ENCODE peak calls at places on chromosome 14, in four cellular contexts. One of them, this sample, is unnamed. For H3K4me1, the result is how much of the 10 kb centered on the place peaks cover.

GRCh38 chr14:66652736-66653135 is 144.8 kb downstream of the GPHN start:
- DNase-seq in neuronal stem cell: peak
- DNase-seq in right cardiac atrium: no peak
- DNase-seq in CD4-positive, alpha-beta memory T cell: no peak
- DNase-seq in this sample: no peak

GRCh38 chr14:56120091-56120632 is 2.0 kb downstream of the PELI2 start:
- DNase-seq in CD4-positive, alpha-beta memory T cell: no peak
- DNase-seq in right cardiac atrium: no peak
- DNase-seq in neuronal stem cell: no peak
- DNase-seq in this sample: no peak

GRCh38 chr14:100915582-100915981 is 12.1 kb upstream of the RTL1 start:
- DNase-seq in right cardiac atrium: no peak
- DNase-seq in CD4-positive, alpha-beta memory T cell: no peak
- DNase-seq in neuronal stem cell: no peak
- DNase-seq in this sample: no peak

GRCh38 chr14:104254735-104255400 is 116.5 kb downstream of the KIF26A start:
- DNase-seq in neuronal stem cell: no peak
- DNase-seq in CD4-positive, alpha-beta memory T cell: no peak
- DNase-seq in right cardiac atrium: no peak
- DNase-seq in this sample: no peak

GRCh38 chr14:88962356-88962755 is 137.9 kb downstream of the TTC8 start:
- DNase-seq in neuronal stem cell: no peak
- DNase-seq in CD4-positive, alpha-beta memory T cell: no peak
- DNase-seq in right cardiac atrium: no peak
- DNase-seq in this sample: no peak

GRCh38 chr14:68363401-68363800 is 429.5 kb downstream of the ZFP36L1 start:
- DNase-seq in CD4-positive, alpha-beta memory T cell: no peak
- DNase-seq in right cardiac atrium: no peak
- DNase-seq in neuronal stem cell: peak
- DNase-seq in this sample: no peak

GRCh38 chr14:76307786-76308780 is 67.9 kb upstream of the ESRRB start:
- DNase-seq in CD4-positive, alpha-beta memory T cell: no peak
- DNase-seq in neuronal stem cell: no peak
- DNase-seq in right cardiac atrium: no peak
- DNase-seq in this sample: no peak

GRCh38 chr14:88251650-88252049 is 71.4 kb downstream of the KCNK10 start:
- DNase-seq in neuronal stem cell: no peak
- DNase-seq in CD4-positive, alpha-beta memory T cell: no peak
- DNase-seq in right cardiac atrium: no peak
- DNase-seq in this sample: no peak

GRCh38 chr14:22071001-22071400 is 397.4 kb upstream of the OR4E1 start:
- DNase-seq in neuronal stem cell: no peak
- DNase-seq in CD4-positive, alpha-beta memory T cell: peak
- DNase-seq in right cardiac atrium: peak
- DNase-seq in this sample: peak

GRCh38 chr14:56491299-56492285 is 88.0 kb upstream of the TMEM260 start:
- DNase-seq in right cardiac atrium: no peak
- DNase-seq in neuronal stem cell: peak
- DNase-seq in CD4-positive, alpha-beta memory T cell: peak
- DNase-seq in this sample: no peak

GRCh38 chr14:49720744-49721143 is 27.8 kb downstream of the KLHDC1 start:
- DNase-seq in CD4-positive, alpha-beta memory T cell: no peak
- DNase-seq in neuronal stem cell: no peak
- DNase-seq in right cardiac atrium: no peak
- DNase-seq in this sample: no peak

GRCh38 chr14:55794655-55795583 is 214.9 kb downstream of the KTN1 start:
- DNase-seq in CD4-positive, alpha-beta memory T cell: no peak
- DNase-seq in neuronal stem cell: no peak
- DNase-seq in right cardiac atrium: no peak
- DNase-seq in this sample: no peak

GRCh38 chr14:104928391-104929133 is 3.9 kb downstream of the PLD4 start:
- DNase-seq in neuronal stem cell: no peak
- DNase-seq in right cardiac atrium: no peak
- DNase-seq in CD4-positive, alpha-beta memory T cell: no peak
- DNase-seq in this sample: no peak

GRCh38 chr14:36373982-36374673 is 53.7 kb upstream of the MBIP start:
- DNase-seq in right cardiac atrium: peak
- DNase-seq in CD4-positive, alpha-beta memory T cell: peak
- DNase-seq in neuronal stem cell: peak
- DNase-seq in this sample: peak

GRCh38 chr14:69657961-69658360 is 46.6 kb downstream of the SUSD6 start:
- DNase-seq in right cardiac atrium: no peak
- DNase-seq in neuronal stem cell: no peak
- DNase-seq in CD4-positive, alpha-beta memory T cell: no peak
- DNase-seq in this sample: no peak

GRCh38 chr14:35047961-35048513 is 2.0 kb downstream of the FAM177A1 start:
- DNase-seq in CD4-positive, alpha-beta memory T cell: no peak
- DNase-seq in right cardiac atrium: no peak
- DNase-seq in neuronal stem cell: no peak
- DNase-seq in this sample: no peak

GRCh38 chr14:81710232-81710845 is 176.7 kb upstream of the SEL1L start:
- DNase-seq in neuronal stem cell: peak
- DNase-seq in right cardiac atrium: no peak
- DNase-seq in CD4-positive, alpha-beta memory T cell: no peak
- DNase-seq in this sample: no peak

GRCh38 chr14:101821528-101821927 is 60.0 kb downstream of the PPP2R5C start:
- DNase-seq in CD4-positive, alpha-beta memory T cell: peak
- DNase-seq in neuronal stem cell: no peak
- DNase-seq in right cardiac atrium: no peak
- DNase-seq in this sample: no peak

GRCh38 chr14:58712357-58712756 is 74.6 kb downstream of the DACT1 start:
- DNase-seq in CD4-positive, alpha-beta memory T cell: no peak
- DNase-seq in right cardiac atrium: no peak
- DNase-seq in neuronal stem cell: no peak
- DNase-seq in this sample: no peak

GRCh38 chr14:80872645-80873044 is 68.9 kb downstream of the CEP128 start:
- DNase-seq in right cardiac atrium: no peak
- DNase-seq in CD4-positive, alpha-beta memory T cell: no peak
- DNase-seq in neuronal stem cell: no peak
- DNase-seq in this sample: no peak

GRCh38 chr14:102593841-102594170 is 1.4 kb downstream of the RCOR1 start:
- DNase-seq in right cardiac atrium: no peak
- DNase-seq in CD4-positive, alpha-beta memory T cell: no peak
- DNase-seq in neuronal stem cell: no peak
- DNase-seq in this sample: no peak

GRCh38 chr14:77426396-77426795 is 3.1 kb upstream of the NOXRED1 start:
- DNase-seq in CD4-positive, alpha-beta memory T cell: no peak
- DNase-seq in neuronal stem cell: no peak
- DNase-seq in right cardiac atrium: no peak
- DNase-seq in this sample: no peak

GRCh38 chr14:104428333-104428851 is 151.2 kb upstream of the C14orf180 start:
- DNase-seq in right cardiac atrium: no peak
- DNase-seq in CD4-positive, alpha-beta memory T cell: no peak
- DNase-seq in neuronal stem cell: no peak
- DNase-seq in this sample: no peak

GRCh38 chr14:29390046-29390841 is 537.4 kb downstream of the PRKD1 start:
- DNase-seq in right cardiac atrium: no peak
- DNase-seq in CD4-positive, alpha-beta memory T cell: no peak
- DNase-seq in neuronal stem cell: peak
- DNase-seq in this sample: no peak

GRCh38 chr14:67883717-67884116 is 64.1 kb downstream of the RAD51B start:
- DNase-seq in right cardiac atrium: no peak
- DNase-seq in CD4-positive, alpha-beta memory T cell: peak
- DNase-seq in neuronal stem cell: no peak
- DNase-seq in this sample: no peak

GRCh38 chr14:40204441-40205175 is 772.4 kb upstream of the FBXO33 start:
- DNase-seq in CD4-positive, alpha-beta memory T cell: no peak
- DNase-seq in right cardiac atrium: no peak
- DNase-seq in neuronal stem cell: no peak
- DNase-seq in this sample: no peak

GRCh38 chr14:102235275-102235897 is 69.6 kb downstream of the MOK start:
- DNase-seq in CD4-positive, alpha-beta memory T cell: peak
- DNase-seq in right cardiac atrium: peak
- DNase-seq in neuronal stem cell: peak
- DNase-seq in this sample: peak

GRCh38 chr14:73833530-73834257 is 17.9 kb upstream of the PTGR2 start:
- DNase-seq in right cardiac atrium: peak
- DNase-seq in CD4-positive, alpha-beta memory T cell: no peak
- DNase-seq in neuronal stem cell: no peak
- DNase-seq in this sample: peak

DNA sequence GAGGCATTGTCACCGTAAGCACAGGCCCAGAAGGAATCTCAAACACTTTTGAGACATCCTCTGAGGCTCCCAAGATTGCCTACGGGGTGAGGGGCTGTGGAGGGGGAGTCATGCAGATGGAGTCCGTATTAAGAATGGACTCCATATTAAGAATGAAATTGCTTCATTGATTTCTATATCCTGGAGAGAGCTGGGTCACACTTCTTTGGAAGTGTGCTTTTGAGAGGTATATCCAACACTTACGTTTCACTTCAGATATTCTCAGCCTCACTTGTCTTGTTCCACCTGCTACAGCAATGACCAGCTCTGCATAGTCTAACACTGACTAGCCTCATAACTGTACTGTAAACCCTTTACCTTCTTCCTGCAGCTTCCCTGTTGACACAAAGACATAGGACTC is 62.6 kb upstream of the ARHGAP5 start:
- DNase-seq in neuronal stem cell: no peak
- DNase-seq in CD4-positive, alpha-beta memory T cell: no peak
- DNase-seq in right cardiac atrium: no peak
- DNase-seq in this sample: no peak
- H3K4me1 ChIP-seq in neuronal stem cell: under half
- H3K4me1 ChIP-seq in CD4-positive, alpha-beta memory T cell: under half
- H3K4me1 ChIP-seq in right cardiac atrium: under half
- H3K4me1 ChIP-seq in this sample: under half

DNA sequence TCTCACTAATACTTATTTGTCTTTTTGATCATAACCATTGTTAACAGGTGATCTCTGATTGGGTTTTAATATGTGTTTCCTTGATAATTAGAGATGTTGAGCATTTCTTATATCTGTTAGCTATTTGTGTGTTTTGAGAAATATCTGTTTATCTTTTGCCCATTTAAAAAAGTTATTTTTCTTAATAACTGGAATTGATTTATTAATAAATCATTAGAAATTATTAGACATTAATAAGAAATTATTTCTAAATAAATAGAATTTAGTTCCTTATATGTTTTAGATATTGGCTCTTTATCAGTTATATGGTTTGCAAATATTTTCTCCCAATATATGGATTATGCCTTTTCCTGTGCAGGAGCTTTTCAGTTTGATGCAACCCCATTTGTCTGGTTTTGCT is 18.7 kb downstream of the TMX1 start:
- DNase-seq in neuronal stem cell: no peak
- DNase-seq in right cardiac atrium: no peak
- DNase-seq in CD4-positive, alpha-beta memory T cell: no peak
- DNase-seq in this sample: no peak
- H3K4me1 ChIP-seq in neuronal stem cell: under half
- H3K4me1 ChIP-seq in right cardiac atrium: under half
- H3K4me1 ChIP-seq in CD4-positive, alpha-beta memory T cell: under half
- H3K4me1 ChIP-seq in this sample: under half

DNA sequence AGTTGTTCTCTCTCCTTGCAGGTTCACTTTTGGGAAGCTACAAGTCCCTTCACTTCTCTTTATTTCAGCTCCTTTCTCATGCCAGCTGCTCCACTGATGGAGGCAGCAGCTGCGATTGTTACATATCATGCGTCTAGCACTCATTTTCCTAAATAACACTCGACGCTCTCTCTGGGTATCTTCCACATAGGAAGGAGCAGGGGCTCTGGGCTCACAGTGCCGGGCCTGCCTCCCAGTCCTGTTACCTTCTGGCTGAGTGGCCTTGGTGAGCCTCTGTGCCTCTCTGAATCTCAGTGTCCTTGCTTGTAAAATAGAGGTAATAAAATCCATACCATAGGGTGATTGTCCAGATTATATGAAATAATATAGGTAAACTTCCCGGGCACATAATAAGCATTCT is 162.5 kb upstream of the HIF1A start:
- DNase-seq in neuronal stem cell: no peak
- DNase-seq in CD4-positive, alpha-beta memory T cell: no peak
- DNase-seq in right cardiac atrium: no peak
- DNase-seq in this sample: no peak
- H3K4me1 ChIP-seq in neuronal stem cell: under half
- H3K4me1 ChIP-seq in CD4-positive, alpha-beta memory T cell: under half
- H3K4me1 ChIP-seq in right cardiac atrium: under half
- H3K4me1 ChIP-seq in this sample: under half

GRCh38 chr14:95523818-95524448 is 7.5 kb upstream of the SYNE3 start:
- DNase-seq in neuronal stem cell: no peak
- DNase-seq in right cardiac atrium: no peak
- DNase-seq in CD4-positive, alpha-beta memory T cell: no peak
- DNase-seq in this sample: peak
- H3K4me1 ChIP-seq in neuronal stem cell: under half
- H3K4me1 ChIP-seq in right cardiac atrium: under half
- H3K4me1 ChIP-seq in CD4-positive, alpha-beta memory T cell: half or more
- H3K4me1 ChIP-seq in this sample: under half

GRCh38 chr14:32171469-32171868 is 30.4 kb upstream of the RNU6-7 start:
- DNase-seq in CD4-positive, alpha-beta memory T cell: no peak
- DNase-seq in neuronal stem cell: no peak
- DNase-seq in right cardiac atrium: no peak
- DNase-seq in this sample: no peak

GRCh38 chr14:32166924-32167323 is 34.9 kb upstream of the RNU6-7 start:
- DNase-seq in right cardiac atrium: no peak
- DNase-seq in neuronal stem cell: no peak
- DNase-seq in CD4-positive, alpha-beta memory T cell: no peak
- DNase-seq in this sample: no peak

GRCh38 chr14:32167907-32168306 is 33.9 kb upstream of the RNU6-7 start:
- DNase-seq in neuronal stem cell: no peak
- DNase-seq in right cardiac atrium: no peak
- DNase-seq in CD4-positive, alpha-beta memory T cell: no peak
- DNase-seq in this sample: no peak

DNA sequence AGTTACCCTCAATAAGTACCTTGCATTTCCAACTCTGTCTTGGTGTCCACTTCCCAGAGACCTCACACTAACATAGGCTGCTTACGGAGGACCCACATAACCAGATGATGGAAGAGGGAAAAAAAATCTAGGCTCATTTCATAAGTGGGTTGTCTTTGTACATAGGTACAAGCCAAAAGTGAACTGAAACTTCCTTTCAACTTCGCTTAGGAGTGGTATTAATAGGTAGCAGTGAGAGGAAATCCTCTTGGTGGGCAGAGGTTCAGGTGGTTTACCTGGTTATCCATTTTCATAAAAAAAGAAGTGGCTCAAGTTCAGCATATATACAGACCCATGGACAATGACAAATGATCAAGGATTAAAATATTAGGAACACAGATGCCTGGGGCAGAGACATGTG is 35.8 kb upstream of the RNU6-7 start:
- DNase-seq in neuronal stem cell: no peak
- DNase-seq in CD4-positive, alpha-beta memory T cell: no peak
- DNase-seq in right cardiac atrium: no peak
- DNase-seq in this sample: no peak
- H3K4me1 ChIP-seq in neuronal stem cell: under half
- H3K4me1 ChIP-seq in CD4-positive, alpha-beta memory T cell: under half
- H3K4me1 ChIP-seq in right cardiac atrium: under half
- H3K4me1 ChIP-seq in this sample: under half

GRCh38 chr14:70838076-70838475 is 28.8 kb upstream of the MAP3K9 start:
- DNase-seq in right cardiac atrium: no peak
- DNase-seq in neuronal stem cell: no peak
- DNase-seq in CD4-positive, alpha-beta memory T cell: no peak
- DNase-seq in this sample: no peak
- H3K4me1 ChIP-seq in right cardiac atrium: under half
- H3K4me1 ChIP-seq in neuronal stem cell: under half
- H3K4me1 ChIP-seq in CD4-positive, alpha-beta memory T cell: under half
- H3K4me1 ChIP-seq in this sample: under half